ENCODE peak calls at places on chromosomes 4 and X, in eight cellular contexts. H is SK-N-SH, B is gastrocnemius medialis, Y is thyroid gland, K is breast epithelium, W is OCI-LY7, T is left ventricle myocardium inferior, J is AG09309. C is an unnamed sample.

GRCh38 chr4:120842046-120842445 is 80.5 kb downstream of the PRDM5 start:
- DNase-seq in H (peak), B (no peak), T (no peak), J (peak), K (no peak), Y (no peak), W (no peak), C (peak)

GRCh38 chr4:113433116-113433515 is 328.4 kb downstream of the CAMK2D start:
- DNase-seq in K (no peak), B (no peak), J (no peak), W (no peak), H (no peak), Y (no peak), T (no peak), C (no peak)

GRCh38 chrX:11352296-11352741 is 59.1 kb downstream of the AMELX start:
- DNase-seq in J (no peak), B (no peak), W (no peak), H (no peak), K (no peak), T (no peak), Y (no peak), C (no peak)

GRCh38 chr4:70722199-70722791 is 531 bp downstream of the RUFY3 start:
- DNase-seq in B (no peak), H (peak), J (no peak), T (no peak), K (no peak), Y (no peak), W (no peak), C (no peak)

GRCh38 chr4:7367361-7367760 is 67.4 kb downstream of the PSAPL1 start:
- DNase-seq in B (no peak), J (no peak), Y (no peak), H (no peak), W (no peak), K (no peak), T (no peak), C (no peak)

GRCh38 chr4:132809298-132810032 is 339.6 kb upstream of the PCDH10 start:
- DNase-seq in K (no peak), J (no peak), T (no peak), B (no peak), W (peak), Y (no peak), H (no peak), C (no peak)

GRCh38 chr4:38412137-38412536 is 251.9 kb upstream of the KLF3 start:
- DNase-seq in Y (no peak), H (no peak), T (peak), K (no peak), W (no peak), B (no peak), J (no peak), C (no peak)

GRCh38 chrX:2418000-2418399 is 82.8 kb downstream of the DHRSX start:
- DNase-seq in K (no peak), Y (no peak), T (no peak), W (no peak), J (no peak), B (no peak), H (no peak), C (no peak)

GRCh38 chr4:181897935-181898334 is 345.3 kb upstream of the TENM3 start:
- DNase-seq in J (peak), B (no peak), Y (no peak), T (no peak), H (no peak), K (no peak), W (no peak), C (no peak)

GRCh38 chr4:89572224-89572858 is 264.6 kb downstream of the SNCA start:
- DNase-seq in T (no peak), B (no peak), J (no peak), H (no peak), K (no peak), W (no peak), Y (no peak), C (no peak)

GRCh38 chr4:10180927-10181744 is 64.5 kb upstream of the WDR1 start:
- DNase-seq in H (no peak), J (no peak), Y (no peak), W (peak), K (no peak), B (no peak), T (no peak), C (no peak)

GRCh38 chr4:137694138-137694537 is 161.8 kb upstream of the PCDH18 start:
- DNase-seq in T (peak), W (no peak), J (no peak), K (no peak), H (no peak), B (peak), Y (peak), C (no peak)

GRCh38 chrX:48676893-48677270 is 6.7 kb upstream of the WAS start:
- DNase-seq in W (peak), K (no peak), T (no peak), J (no peak), B (no peak), H (no peak), Y (no peak), C (no peak)

DNA sequence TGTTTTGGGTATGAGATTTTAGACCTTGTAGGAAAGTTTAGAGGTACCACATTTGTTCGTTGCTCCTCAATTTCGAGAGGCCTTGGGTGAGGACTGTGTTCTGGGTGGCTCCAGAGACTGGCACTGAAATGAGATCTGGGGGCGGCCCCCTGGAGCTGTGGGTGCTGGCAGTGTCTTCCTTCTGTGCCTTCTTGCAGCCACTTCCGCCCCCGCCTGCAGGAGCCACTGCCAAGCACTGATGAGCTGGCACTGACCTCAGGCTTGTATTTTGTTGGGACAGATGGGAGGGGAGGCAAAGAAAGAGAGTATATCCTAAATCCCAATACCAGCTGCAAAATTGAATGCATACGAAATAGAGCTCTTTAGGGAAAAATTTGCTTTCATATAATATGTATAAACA is 64.5 kb upstream of the CLDN34 start:
- DNase-seq in H (no peak), T (no peak), B (no peak), W (no peak), J (no peak), Y (no peak), K (no peak), C (no peak)
- H3K4me3 ChIP-seq in H (no peak), T (no peak), B (no peak), W (no peak), J (no peak), Y (no peak), K (no peak), C (no peak)

DNA sequence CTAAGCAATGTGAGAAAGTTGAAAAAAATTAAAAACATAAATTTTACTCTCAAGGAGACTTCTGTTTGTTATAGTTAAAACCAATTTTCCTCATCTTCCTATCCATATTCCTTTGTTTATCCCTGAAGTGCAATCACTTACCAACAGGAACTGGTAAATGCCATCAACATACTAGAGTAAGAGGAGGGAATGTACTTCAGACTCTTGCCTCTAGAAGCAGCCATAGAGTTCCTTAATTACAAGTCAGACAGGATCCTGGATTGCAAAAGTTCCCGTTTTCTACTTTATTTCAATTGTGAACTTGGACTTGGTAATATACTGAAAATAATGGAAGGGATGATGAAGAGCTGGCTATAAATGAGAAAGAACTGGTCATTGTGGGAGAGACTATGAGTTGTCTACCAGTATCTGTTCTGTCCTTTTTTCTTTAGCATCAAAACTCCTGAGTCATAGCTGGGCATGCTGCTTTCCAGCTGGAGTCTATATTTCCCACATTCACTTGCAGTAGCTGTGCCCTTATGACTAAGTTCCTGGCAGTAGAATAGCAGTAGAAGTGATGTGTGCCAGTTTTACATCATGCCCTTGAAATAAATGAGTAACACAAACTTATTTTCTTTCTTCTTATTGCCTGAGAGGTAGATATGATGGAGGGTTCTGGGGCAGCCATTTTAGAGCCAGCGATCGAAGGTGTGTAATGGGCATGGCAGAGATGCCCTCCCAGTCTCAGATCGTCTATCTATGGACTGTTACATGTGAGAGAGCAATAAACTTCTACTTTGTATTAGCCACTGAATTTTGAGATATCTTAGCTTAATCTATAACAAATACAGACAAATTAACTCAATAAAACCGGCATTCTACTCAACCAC is 26.8 kb upstream of the SPARCL1 start:
- DNase-seq in Y (no peak), J (peak), H (no peak), B (no peak), T (no peak), W (no peak), K (no peak), C (peak)
- H3K4me3 ChIP-seq in Y (no peak), J (no peak), H (no peak), B (no peak), T (no peak), W (no peak), K (no peak), C (no peak)

DNA sequence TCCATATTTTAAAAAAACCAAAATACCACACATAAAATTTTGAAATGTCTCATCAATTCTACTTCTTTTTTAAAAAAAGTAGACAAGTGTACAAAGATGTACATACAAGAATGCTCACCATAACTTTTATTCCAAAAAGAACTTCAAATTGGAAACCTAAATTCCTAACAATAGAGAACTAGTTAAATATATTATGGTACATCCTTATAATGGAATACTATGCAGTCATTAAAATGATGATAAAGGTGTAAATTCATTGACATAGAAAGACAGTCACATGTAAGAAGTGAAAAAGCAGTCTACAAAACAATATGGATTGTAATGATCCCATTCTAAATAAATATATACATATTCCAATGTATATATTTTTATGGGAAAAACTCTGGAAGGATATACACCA is 31.0 kb downstream of the RPS6KA3 start:
- DNase-seq in J (no peak), W (no peak), T (no peak), K (no peak), H (no peak), Y (no peak), B (no peak), C (no peak)
- H3K4me3 ChIP-seq in J (no peak), W (no peak), T (no peak), K (no peak), H (no peak), Y (no peak), B (no peak), C (no peak)

GRCh38 chrX:100409316-100410082 is 574 bp downstream of the PCDH19 start:
- DNase-seq in H (peak), T (no peak), Y (no peak), W (no peak), K (no peak), B (no peak), J (no peak), C (no peak)
- H3K4me3 ChIP-seq in H (peak), T (peak), Y (peak), W (no peak), K (peak), B (peak), J (peak), C (peak)

DNA sequence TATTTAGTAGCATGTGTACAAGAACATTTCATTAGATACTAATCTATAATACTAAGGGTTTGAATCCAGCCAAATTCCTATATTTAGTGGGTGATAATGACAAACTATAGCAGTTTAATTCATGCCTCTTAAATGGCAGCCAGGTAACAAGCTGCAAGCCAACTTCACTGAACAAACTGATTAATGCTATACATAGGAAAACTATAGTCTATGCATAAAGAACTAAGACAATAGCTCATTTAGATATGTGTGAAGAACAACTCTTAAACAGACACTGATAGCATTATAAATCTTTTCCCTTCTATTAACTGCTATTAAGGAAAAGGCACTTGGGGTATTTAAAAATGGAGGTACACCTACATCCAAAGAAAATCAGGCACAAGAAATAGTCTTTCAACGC is 19.1 kb downstream of the ACSL1 start:
- DNase-seq in J (no peak), T (no peak), B (no peak), K (no peak), H (no peak), Y (no peak), W (no peak), C (no peak)
- H3K4me3 ChIP-seq in J (no peak), T (peak), B (peak), K (no peak), H (no peak), Y (no peak), W (no peak), C (no peak)

DNA sequence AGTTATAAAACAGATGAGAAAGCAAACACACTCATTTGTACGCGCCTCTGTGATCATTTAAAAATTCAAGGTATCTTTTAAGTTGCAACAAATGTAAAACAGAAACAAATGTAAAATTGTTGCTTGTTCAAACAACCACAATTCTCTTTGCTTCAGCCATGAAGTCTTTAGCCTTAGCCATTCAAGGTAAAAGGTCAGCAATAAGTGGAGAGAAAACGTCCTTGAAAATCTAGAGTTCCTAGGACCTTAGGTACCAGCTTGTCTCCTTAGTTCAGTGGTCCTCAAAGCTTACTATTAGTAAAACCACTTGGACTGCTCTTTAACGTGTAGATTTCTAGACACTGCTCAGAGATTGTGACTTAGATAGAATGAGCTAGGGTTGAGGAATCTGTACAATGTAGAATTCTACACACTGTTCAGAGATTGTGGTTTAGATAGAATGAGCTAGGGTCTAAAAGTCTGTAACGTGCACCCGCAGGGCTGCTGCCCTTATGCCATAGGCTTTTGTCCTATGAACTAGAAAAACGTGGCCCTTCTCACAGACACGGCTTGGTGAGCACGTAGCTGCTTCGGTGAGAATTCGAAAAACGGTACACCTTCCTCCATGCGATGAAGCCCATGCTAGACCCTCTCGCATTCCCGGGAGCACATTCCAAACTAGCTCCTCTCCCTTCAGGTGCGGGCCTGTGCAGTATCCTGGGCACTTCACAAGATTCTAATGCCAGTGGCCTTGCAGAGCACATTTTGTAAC is 1.7 kb downstream of the PLAC8 start:
- DNase-seq in J (no peak), W (no peak), T (no peak), Y (no peak), K (no peak), H (no peak), B (no peak), C (no peak)
- H3K4me3 ChIP-seq in J (no peak), W (no peak), T (no peak), Y (no peak), K (no peak), H (peak), B (no peak), C (no peak)

GRCh38 chrX:23228454-23228853 is 106.2 kb upstream of the PTCHD1 start:
- DNase-seq in K (no peak), J (no peak), Y (no peak), B (no peak), T (no peak), H (no peak), W (no peak), C (no peak)
- H3K4me3 ChIP-seq in K (no peak), J (no peak), Y (no peak), B (no peak), T (no peak), H (no peak), W (no peak), C (no peak)

GRCh38 chr4:86946868-86947493 is 12.2 kb downstream of the AFF1 start:
- DNase-seq in J (no peak), W (no peak), K (no peak), H (no peak), Y (no peak), B (no peak), T (no peak), C (no peak)
- H3K4me3 ChIP-seq in J (no peak), W (no peak), K (no peak), H (no peak), Y (no peak), B (no peak), T (no peak), C (no peak)

GRCh38 chrX:56803849-56804681 is 75.0 kb downstream of the NBDY start:
- DNase-seq in J (no peak), T (no peak), W (no peak), Y (peak), B (peak), K (no peak), H (no peak), C (no peak)

GRCh38 chrX:56805399-56805798 is 76.4 kb downstream of the NBDY start:
- DNase-seq in T (no peak), W (no peak), J (no peak), K (no peak), B (no peak), H (no peak), Y (no peak), C (no peak)

GRCh38 chrX:56804867-56805266 is 75.8 kb downstream of the NBDY start:
- DNase-seq in K (no peak), J (no peak), Y (no peak), H (no peak), T (no peak), W (no peak), B (no peak), C (no peak)

GRCh38 chrX:56802428-56802827 is 73.4 kb downstream of the NBDY start:
- DNase-seq in K (no peak), Y (no peak), W (no peak), J (no peak), T (no peak), H (no peak), B (no peak), C (no peak)

DNA sequence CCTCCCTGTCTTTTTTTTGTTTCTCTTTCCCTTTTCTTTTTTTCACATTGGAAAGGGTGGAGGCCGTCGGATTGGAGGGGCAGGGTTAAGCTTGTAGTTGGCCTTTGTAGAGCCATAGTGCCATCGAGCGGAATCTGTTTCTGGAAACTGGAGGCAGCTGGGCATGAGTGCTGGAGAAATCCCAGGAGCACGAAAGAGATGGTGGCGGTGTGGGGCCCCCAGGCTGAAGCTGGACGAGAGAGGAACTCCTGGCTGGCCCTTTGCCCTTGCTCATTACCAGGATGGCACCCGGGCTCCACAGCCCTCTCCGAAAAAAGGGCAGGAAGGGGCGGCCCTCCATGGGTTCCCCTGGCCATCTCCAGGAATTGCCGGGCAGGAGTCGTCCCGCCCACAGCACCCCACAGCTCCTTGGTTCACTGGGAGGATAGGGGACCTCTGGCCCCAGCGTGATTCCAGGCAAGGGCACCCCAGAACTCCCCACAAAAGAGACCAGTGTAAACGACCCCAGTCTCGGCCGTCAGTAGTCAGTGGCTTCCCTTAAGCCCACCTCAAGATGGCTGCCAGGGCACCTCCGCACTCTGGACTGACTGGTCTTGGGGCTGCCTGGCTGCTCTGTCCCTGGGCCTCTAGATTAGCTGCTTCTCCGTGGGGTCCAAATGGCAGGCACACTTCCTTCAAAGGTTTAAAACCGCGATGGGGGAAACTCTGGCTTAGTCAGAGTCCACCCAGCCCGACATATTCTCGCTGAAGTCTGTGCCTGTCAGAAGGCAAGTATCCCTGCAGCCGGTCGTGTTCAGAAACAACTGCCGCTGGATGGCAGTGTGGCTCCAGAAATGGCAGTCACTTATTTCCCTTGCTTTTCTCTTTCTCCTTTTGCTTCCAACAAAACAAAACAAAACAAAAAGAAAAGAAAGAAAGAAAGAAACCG is 74.1 kb downstream of the NBDY start:
- DNase-seq in J (peak), Y (peak), T (peak), B (peak), W (no peak), K (peak), H (peak), C (peak)
- H3K4me3 ChIP-seq in J (peak), Y (peak), T (peak), B (peak), W (no peak), K (no peak), H (peak), C (no peak)

GRCh38 chrX:39450578-39450977 is 647.2 kb downstream of the BCOR start:
- DNase-seq in W (no peak), T (no peak), B (no peak), K (no peak), Y (no peak), H (no peak), J (no peak), C (no peak)
- H3K4me3 ChIP-seq in W (no peak), T (no peak), B (no peak), K (no peak), Y (no peak), H (no peak), J (no peak), C (no peak)